ENCODE peak calls at places on chromosomes 5 and 9, in four cellular contexts. One of them, this sample, is unnamed.

GRCh38 chr9:26754494-26755188 is 138.0 kb downstream of the CAAP1 start:
- DNase-seq in HCT116: no peak
- DNase-seq in A549: no peak
- DNase-seq in GM12878: no peak
- DNase-seq in this sample: no peak

GRCh38 chr9:114288233-114289051 is 34.5 kb upstream of the ORM1 start:
- DNase-seq in HCT116: no peak
- DNase-seq in A549: peak; percentile 73
- DNase-seq in GM12878: no peak
- DNase-seq in this sample: no peak

GRCh38 chr9:85200726-85201402 is 531.3 kb downstream of the NTRK2 start:
- DNase-seq in HCT116: no peak
- DNase-seq in A549: no peak
- DNase-seq in GM12878: no peak
- DNase-seq in this sample: no peak

GRCh38 chr5:80905405-80905804 is 54.8 kb upstream of the RASGRF2 start:
- DNase-seq in HCT116: no peak
- DNase-seq in A549: no peak
- DNase-seq in GM12878: no peak
- DNase-seq in this sample: no peak

GRCh38 chr5:52620315-52620714 is 167.4 kb upstream of the ITGA1 start:
- DNase-seq in HCT116: no peak
- DNase-seq in A549: no peak
- DNase-seq in GM12878: no peak
- DNase-seq in this sample: no peak

GRCh38 chr5:100776244-100776643 is 126.8 kb downstream of the ST8SIA4 start:
- DNase-seq in HCT116: no peak
- DNase-seq in A549: no peak
- DNase-seq in GM12878: no peak
- DNase-seq in this sample: no peak

GRCh38 chr5:137836997-137837396 is 30.7 kb upstream of the MYOT start:
- DNase-seq in HCT116: no peak
- DNase-seq in A549: no peak
- DNase-seq in GM12878: no peak
- DNase-seq in this sample: no peak

GRCh38 chr9:133246507-133247390 is 28.3 kb downstream of the ABO start:
- DNase-seq in HCT116: no peak
- DNase-seq in A549: no peak
- DNase-seq in GM12878: no peak
- DNase-seq in this sample: no peak

GRCh38 chr5:14998494-14998893 is 126.9 kb upstream of the ANKH start:
- DNase-seq in HCT116: no peak
- DNase-seq in A549: no peak
- DNase-seq in GM12878: no peak
- DNase-seq in this sample: no peak

GRCh38 chr5:1479581-1480188 is 34.4 kb upstream of the SLC6A3 start:
- DNase-seq in HCT116: no peak
- DNase-seq in A549: peak; percentile 31
- DNase-seq in GM12878: no peak
- DNase-seq in this sample: peak; percentile 23

GRCh38 chr9:115341401-115341800 is 223.4 kb upstream of the TNC start:
- DNase-seq in HCT116: no peak
- DNase-seq in A549: no peak
- DNase-seq in GM12878: no peak
- DNase-seq in this sample: no peak

GRCh38 chr9:128555180-128555721 is 2.9 kb downstream of the SPTAN1 start:
- DNase-seq in HCT116: peak; percentile 46
- DNase-seq in A549: peak; percentile 58
- DNase-seq in GM12878: no peak
- DNase-seq in this sample: peak; percentile 85

GRCh38 chr5:168843277-168843997 is 264.3 kb upstream of the PANK3 start:
- DNase-seq in HCT116: no peak
- DNase-seq in A549: no peak
- DNase-seq in GM12878: no peak
- DNase-seq in this sample: no peak

GRCh38 chr5:114335391-114335790 is 26.5 kb upstream of the KCNN2 start:
- DNase-seq in HCT116: no peak
- DNase-seq in A549: no peak
- DNase-seq in GM12878: no peak
- DNase-seq in this sample: no peak

GRCh38 chr5:125215593-125215992 is 469.2 kb upstream of the ZNF608 start:
- DNase-seq in HCT116: no peak
- DNase-seq in A549: no peak
- DNase-seq in GM12878: no peak
- DNase-seq in this sample: no peak

GRCh38 chr9:133737071-133737773 is 930 bp downstream of the SARDH start:
- DNase-seq in HCT116: no peak
- DNase-seq in A549: no peak
- DNase-seq in GM12878: no peak
- DNase-seq in this sample: no peak

GRCh38 chr5:142748568-142749249 is 21.5 kb upstream of the ARHGAP26 start:
- DNase-seq in HCT116: no peak
- DNase-seq in A549: peak; percentile 44
- DNase-seq in GM12878: no peak
- DNase-seq in this sample: peak; percentile 42

GRCh38 chr9:28439688-28440087 is 866.4 kb upstream of the C9orf72 start:
- DNase-seq in HCT116: no peak
- DNase-seq in A549: no peak
- DNase-seq in GM12878: no peak
- DNase-seq in this sample: no peak

GRCh38 chr9:69027355-69028097 is 8.0 kb upstream of the FXN start:
- DNase-seq in HCT116: peak; percentile 65
- DNase-seq in A549: peak; percentile 64
- DNase-seq in GM12878: peak; percentile 51
- DNase-seq in this sample: peak; percentile 54

GRCh38 chr5:56493751-56494150 is 260.6 kb upstream of the ANKRD55 start:
- DNase-seq in HCT116: no peak
- DNase-seq in A549: no peak
- DNase-seq in GM12878: no peak
- DNase-seq in this sample: no peak

GRCh38 chr9:101342595-101342994 is 42.2 kb downstream of the BAAT start:
- DNase-seq in HCT116: no peak
- DNase-seq in A549: peak; percentile 30
- DNase-seq in GM12878: no peak
- DNase-seq in this sample: no peak

GRCh38 chr9:128214571-128215490 is 11.7 kb downstream of the DNM1 start:
- DNase-seq in HCT116: no peak
- DNase-seq in A549: peak; percentile 77
- DNase-seq in GM12878: no peak
- DNase-seq in this sample: no peak

GRCh38 chr9:135602789-135603481 is 36.4 kb downstream of the GLT6D1 start:
- DNase-seq in HCT116: peak; percentile 29
- DNase-seq in A549: peak; percentile 34
- DNase-seq in GM12878: no peak
- DNase-seq in this sample: no peak

GRCh38 chr9:117412841-117413240 is 2.0 kb downstream of the ASTN2 start:
- DNase-seq in HCT116: no peak
- DNase-seq in A549: no peak
- DNase-seq in GM12878: no peak
- DNase-seq in this sample: no peak

GRCh38 chr9:108575286-108575685 is 280.5 kb downstream of the ACTL7B start:
- DNase-seq in HCT116: no peak
- DNase-seq in A549: no peak
- DNase-seq in GM12878: no peak
- DNase-seq in this sample: no peak

GRCh38 chr5:57725628-57726504 is 243.3 kb upstream of the ACTBL2 start:
- DNase-seq in HCT116: no peak
- DNase-seq in A549: no peak
- DNase-seq in GM12878: no peak
- DNase-seq in this sample: no peak
- TF ChIP-seq MAX in HCT116: no peak
- TF ChIP-seq MAX in A549: no peak
- TF ChIP-seq MAX in GM12878: no peak
- TF ChIP-seq MAX in this sample: no peak

GRCh38 chr5:78727786-78728761 is 79.5 kb upstream of the LHFPL2 start:
- DNase-seq in HCT116: no peak
- DNase-seq in A549: peak; percentile 78
- DNase-seq in GM12878: peak; percentile 96
- DNase-seq in this sample: peak; percentile 93
- TF ChIP-seq MAX in HCT116: no peak
- TF ChIP-seq MAX in A549: no peak
- TF ChIP-seq MAX in GM12878: no peak
- TF ChIP-seq MAX in this sample: no peak

GRCh38 chr5:134095887-134096589 is 18.4 kb upstream of the TCF7 start:
- DNase-seq in HCT116: no peak
- DNase-seq in A549: no peak
- DNase-seq in GM12878: no peak
- DNase-seq in this sample: no peak
- TF ChIP-seq MAX in HCT116: no peak
- TF ChIP-seq MAX in A549: no peak
- TF ChIP-seq MAX in GM12878: no peak
- TF ChIP-seq MAX in this sample: no peak

GRCh38 chr5:170313344-170313743 is 15.8 kb upstream of the LCP2 start:
- DNase-seq in HCT116: no peak
- DNase-seq in A549: peak; percentile 8
- DNase-seq in GM12878: no peak
- DNase-seq in this sample: no peak
- TF ChIP-seq MAX in HCT116: no peak
- TF ChIP-seq MAX in A549: no peak
- TF ChIP-seq MAX in GM12878: no peak
- TF ChIP-seq MAX in this sample: no peak

DNA sequence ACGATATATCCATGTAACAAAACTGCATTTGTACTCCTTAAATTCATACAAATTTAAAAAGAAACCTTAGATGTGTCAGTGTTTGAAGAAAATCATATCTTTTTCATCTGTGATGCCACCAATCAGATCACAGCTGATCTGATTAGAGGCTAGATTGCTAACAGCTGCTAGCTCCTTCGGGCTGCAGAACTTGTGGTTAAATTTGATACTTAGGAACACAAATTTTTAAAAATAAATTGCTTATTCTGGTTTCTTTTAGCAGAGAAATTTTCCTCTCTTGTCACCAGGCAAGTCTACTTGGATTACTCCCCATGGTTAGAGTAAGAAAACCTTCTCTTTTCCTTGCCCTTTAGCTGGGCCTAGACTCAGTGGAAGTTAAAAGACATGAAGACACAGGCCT is 94.6 kb upstream of the RANBP6 start:
- DNase-seq in HCT116: no peak
- DNase-seq in A549: no peak
- DNase-seq in GM12878: no peak
- DNase-seq in this sample: no peak
- TF ChIP-seq MAX in HCT116: no peak
- TF ChIP-seq MAX in A549: no peak
- TF ChIP-seq MAX in GM12878: no peak
- TF ChIP-seq MAX in this sample: no peak